ENCODE peak calls at places on chromosomes 6 and 20, in seven cellular contexts. V is heart right ventricle, W is heart left ventricle, P is fibroblast of lung, J is cardiac muscle cell, O is A549, H is left ventricle myocardium inferior. Y is an unnamed sample.
A peak's percentile ranks its signal among the peaks of the same experiment; 100 is the strongest.

GRCh38 chr6:140956567-140957306 is 1176.0 kb upstream of the GJE1 start:
- DNase-seq in H (no peak), V (no peak), J (no peak), O (no peak), W (no peak), P (peak; percentile 17), Y (no peak)

GRCh38 chr6:27332692-27333641 is 20.9 kb upstream of the POM121L2 start:
- DNase-seq in V (no peak), P (peak; percentile 72), J (peak; percentile 47), W (no peak), H (no peak), O (peak; percentile 53), Y (peak; percentile 35)

GRCh38 chr20:21515300-21516179 is 1.7 kb upstream of the NKX2-2 start:
- DNase-seq in P (no peak), W (no peak), H (no peak), J (no peak), V (no peak), O (no peak), Y (no peak)

GRCh38 chr20:10982692-10983091 is 308.9 kb upstream of the JAG1 start:
- DNase-seq in O (peak; percentile 63), P (peak; percentile 94), H (peak; percentile 72), V (peak; percentile 46), W (peak; percentile 78), J (peak; percentile 87), Y (no peak)

GRCh38 chr20:51412333-51412761 is 130.2 kb downstream of the NFATC2 start:
- DNase-seq in J (peak; percentile 57), O (no peak), P (peak; percentile 50), V (peak; percentile 42), W (peak; percentile 46), H (peak; percentile 45), Y (no peak)

GRCh38 chr6:153511896-153512496 is 380.9 kb upstream of the RGS17 start:
- DNase-seq in J (peak; percentile 49), H (no peak), P (peak; percentile 14), O (peak; percentile 23), V (no peak), W (no peak), Y (peak; percentile 25)

GRCh38 chr20:11094711-11095110 is 420.9 kb upstream of the JAG1 start:
- DNase-seq in W (no peak), V (no peak), O (no peak), J (no peak), P (no peak), H (no peak), Y (no peak)

GRCh38 chr6:113672691-113673149 is 184.4 kb upstream of the MARCKS start:
- DNase-seq in P (peak; percentile 77), O (no peak), V (peak; percentile 70), W (peak; percentile 35), J (peak; percentile 75), H (peak; percentile 66), Y (no peak)

GRCh38 chr6:65896140-65896539 is 189.1 kb upstream of the EYS start:
- DNase-seq in J (no peak), W (no peak), V (no peak), H (no peak), O (no peak), P (no peak), Y (no peak)

GRCh38 chr6:134029495-134030455 is 22.6 kb downstream of the SLC2A12 start:
- DNase-seq in V (no peak), W (no peak), P (peak; percentile 39), O (peak; percentile 78), H (no peak), J (peak; percentile 50), Y (no peak)

GRCh38 chr6:129832299-129832698 is 28.8 kb downstream of the TMEM244 start:
- DNase-seq in V (no peak), H (no peak), W (no peak), J (no peak), O (no peak), P (no peak), Y (no peak)

GRCh38 chr6:53714395-53714794 is 48.8 kb upstream of the KLHL31 start:
- DNase-seq in V (no peak), O (no peak), P (no peak), J (no peak), H (no peak), W (no peak), Y (no peak)

GRCh38 chr20:59818911-59819310 is 114.5 kb downstream of the SYCP2 start:
- DNase-seq in J (no peak), H (no peak), W (no peak), V (no peak), P (no peak), O (no peak), Y (no peak)

GRCh38 chr6:14791525-14791924 is 454.3 kb upstream of the JARID2 start:
- DNase-seq in W (no peak), J (peak; percentile 25), O (no peak), H (no peak), V (no peak), P (peak; percentile 26), Y (no peak)

GRCh38 chr20:19786311-19786710 is 28.3 kb downstream of the RIN2 start:
- DNase-seq in O (no peak), P (peak; percentile 98), W (peak; percentile 80), J (peak; percentile 95), H (peak; percentile 59), V (peak; percentile 35), Y (no peak)

GRCh38 chr6:109009761-109010612 is 84.7 kb downstream of the SESN1 start:
- DNase-seq in J (no peak), V (no peak), H (no peak), O (no peak), P (no peak), W (no peak), Y (no peak)

GRCh38 chr6:12012231-12012565 is at the start of gene HIVEP1:
- DNase-seq in P (no peak), J (peak; percentile 36), O (no peak), H (peak; percentile 49), V (no peak), W (peak; percentile 42), Y (no peak)

GRCh38 chr6:38775870-38776269 is 60.8 kb downstream of the DNAH8 start:
- DNase-seq in O (no peak), P (no peak), J (no peak), V (no peak), W (no peak), H (no peak), Y (no peak)

GRCh38 chr6:4625557-4625956 is 150.6 kb upstream of the CDYL start:
- DNase-seq in V (no peak), H (no peak), W (no peak), P (no peak), O (no peak), J (no peak), Y (no peak)

GRCh38 chr6:166683477-166683876 is 56.4 kb upstream of the RPS6KA2 start:
- DNase-seq in H (no peak), V (no peak), W (no peak), P (peak; percentile 82), O (no peak), J (peak; percentile 29), Y (no peak)

GRCh38 chr6:128498244-128498643 is 22.2 kb downstream of the PTPRK start:
- DNase-seq in J (no peak), P (no peak), W (no peak), O (no peak), V (no peak), H (no peak), Y (no peak)

GRCh38 chr6:128493877-128494276 is 26.5 kb downstream of the PTPRK start:
- DNase-seq in J (no peak), H (no peak), V (no peak), W (no peak), P (no peak), O (no peak), Y (no peak)

GRCh38 chr6:128494440-128494839 is 26.0 kb downstream of the PTPRK start:
- DNase-seq in H (no peak), W (no peak), V (no peak), P (no peak), J (no peak), O (no peak), Y (no peak)

GRCh38 chr6:128492386-128492785 is 28.0 kb downstream of the PTPRK start:
- DNase-seq in J (no peak), P (peak; percentile 79), V (no peak), O (peak; percentile 63), H (no peak), W (no peak), Y (no peak)

GRCh38 chr6:128495536-128496333 is 24.7 kb downstream of the PTPRK start:
- DNase-seq in W (no peak), P (no peak), H (no peak), J (no peak), O (no peak), V (no peak), Y (no peak)
- H3K4me1 ChIP-seq in W (peaks cover 21% of the 10 kb centered on the region), P (peaks cover 6% of the 10 kb centered on the region), H (peaks cover 78% of the 10 kb centered on the region), J (peaks cover 8% of the 10 kb centered on the region), O (peaks cover 67% of the 10 kb centered on the region), V (peaks cover 29% of the 10 kb centered on the region), Y (peaks cover 7% of the 10 kb centered on the region)

GRCh38 chr6:144277605-144278227 is 7.4 kb upstream of the UTRN start:
- DNase-seq in O (no peak), H (no peak), V (no peak), P (no peak), W (no peak), J (no peak), Y (no peak)

GRCh38 chr6:144279484-144280150 is 5.5 kb upstream of the UTRN start:
- DNase-seq in J (no peak), H (no peak), V (no peak), W (no peak), P (no peak), O (no peak), Y (no peak)

GRCh38 chr6:144278659-144279314 is 6.3 kb upstream of the UTRN start:
- DNase-seq in V (no peak), H (no peak), O (no peak), J (no peak), W (no peak), P (no peak), Y (no peak)

GRCh38 chr6:144277174-144277573 is 8.0 kb upstream of the UTRN start:
- DNase-seq in P (no peak), J (no peak), W (no peak), O (no peak), H (no peak), V (no peak), Y (no peak)
- H3K27ac ChIP-seq in P (no peak overlapping the region), J (no peak overlapping the region), W (no peak overlapping the region), O (no peak overlapping the region), H (no peak overlapping the region), V (no peak overlapping the region), Y (no peak overlapping the region)

GRCh38 chr6:492816-493414 is 101.4 kb downstream of the IRF4 start:
- DNase-seq in J (no peak), P (no peak), O (no peak), V (no peak), H (no peak), W (no peak), Y (no peak)
- H3K4me1 ChIP-seq in J (no peaks in the 10 kb centered on the region), P (no peaks in the 10 kb centered on the region), O (no peaks in the 10 kb centered on the region), V (no peaks in the 10 kb centered on the region), H (no peaks in the 10 kb centered on the region), W (no peaks in the 10 kb centered on the region), Y (no peaks in the 10 kb centered on the region)

DNA sequence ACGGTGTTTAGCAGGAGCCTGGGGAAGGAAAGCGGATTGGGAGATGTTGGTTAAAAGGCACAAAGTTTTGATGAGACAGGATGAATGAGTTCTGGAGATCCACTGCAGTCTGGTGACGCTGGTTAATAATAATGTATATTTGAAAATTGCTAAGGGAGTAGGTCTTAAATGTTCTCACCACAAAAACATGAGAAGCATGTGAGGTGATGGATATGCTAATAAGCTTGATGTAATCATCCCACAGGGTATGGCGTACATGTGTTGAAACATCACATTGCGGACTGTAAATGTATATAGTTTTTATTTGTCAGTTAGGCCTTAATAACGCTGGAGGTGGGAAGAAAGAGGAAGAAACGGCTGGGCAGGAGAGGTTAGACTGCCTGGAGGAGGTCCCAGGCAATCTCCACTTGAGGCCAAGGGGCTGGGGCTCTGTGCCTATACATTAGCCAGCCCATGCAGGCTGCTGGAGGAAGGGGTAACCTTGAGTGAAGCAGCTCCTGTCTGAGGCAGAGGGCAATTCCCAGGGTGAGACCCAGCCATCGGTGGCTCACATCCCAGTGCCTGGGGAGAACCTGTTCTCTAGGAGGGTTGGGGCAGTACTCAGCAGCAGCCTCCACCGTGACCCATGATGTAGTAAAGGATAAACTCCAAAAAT is 188.2 kb upstream of the QKI start:
- DNase-seq in J (no peak), V (no peak), H (no peak), W (no peak), P (peak; percentile 55), O (no peak), Y (no peak)
- H3K27ac ChIP-seq in J (no peak overlapping the region), V (no peak overlapping the region), H (no peak overlapping the region), W (no peak overlapping the region), P (no peak overlapping the region), O (no peak overlapping the region), Y (no peak overlapping the region)

Y was measured in iPS DF 6.9.